ENCODE peak calls at places on chromosomes 2 and 18, in five cellular contexts. D is hypothalamus, N is nucleus accumbens, I is DMS153, Z is fibroblast of villous mesenchyme. W is an unnamed sample.

GRCh38 chr2:113218283-113219091 is 44.7 kb downstream of the PSD4 start:
- DNase-seq in D (no peak), N (no peak), I (no peak), Z (peak; percentile 86), W (no peak)

GRCh38 chr2:171529914-171530313 is 7.6 kb downstream of the CYBRD1 start:
- DNase-seq in D (no peak), N (no peak), I (no peak), Z (no peak), W (no peak)

GRCh38 chr2:145555360-145555759 is 1035.4 kb upstream of the ZEB2 start:
- DNase-seq in D (no peak), N (no peak), I (no peak), Z (no peak), W (no peak)

GRCh38 chr2:172408143-172408766 is 19.1 kb upstream of the ITGA6 start:
- DNase-seq in D (no peak), N (no peak), I (peak; percentile 85), Z (no peak), W (peak; percentile 26)

GRCh38 chr2:138827426-138828054 is 47.4 kb upstream of the NXPH2 start:
- DNase-seq in D (no peak), N (peak; percentile 1), I (peak; percentile 15), Z (peak; percentile 64), W (peak; percentile 6)

GRCh38 chr2:160247295-160247694 is 47.2 kb upstream of the ITGB6 start:
- DNase-seq in D (no peak), N (no peak), I (no peak), Z (no peak), W (no peak)

GRCh38 chr18:76592981-76593381 is 97.9 kb upstream of the ZNF516 start:
- DNase-seq in D (no peak), N (no peak), I (peak; percentile 57), Z (peak; percentile 79), W (peak; percentile 30)

GRCh38 chr2:168819829-168820489 is 17.5 kb downstream of the NOSTRIN start:
- DNase-seq in D (no peak), N (no peak), I (no peak), Z (no peak), W (no peak)

GRCh38 chr2:239273280-239274234 is 127.3 kb downstream of the HDAC4 start:
- DNase-seq in D (no peak), N (no peak), I (no peak), Z (no peak), W (peak; percentile 38)

W was measured in SHP77 treated with DMSO at 0.1 percent for 48 hours.